ENCODE peak calls at places on chromosomes 5 and 9, in six cellular contexts. P is SK-N-SH, V is K562, Y is GM12878, R is H1, L is HCT116. T is an unnamed sample.

GRCh38 chr9:120555884-120556283 is 24.1 kb downstream of the CDK5RAP2 start:
- DNase-seq in V (no peak), P (no peak), Y (no peak), L (no peak), R (no peak), T (no peak)

GRCh38 chr5:638501-639252 is 26.5 kb downstream of the CEP72 start:
- DNase-seq in Y (no peak), L (no peak), R (no peak), P (no peak), V (no peak), T (no peak)

GRCh38 chr5:88141695-88141979 is 127.0 kb downstream of the TMEM161B start:
- DNase-seq in P (no peak), L (no peak), V (no peak), Y (no peak), R (no peak), T (no peak)

GRCh38 chr5:37668524-37669047 is 171.3 kb downstream of the GDNF start:
- DNase-seq in P (no peak), L (peak; percentile 86), V (peak; percentile 46), R (no peak), Y (no peak), T (peak; percentile 99)

GRCh38 chr5:150066901-150067396 is 19.4 kb downstream of the CSF1R start:
- DNase-seq in L (no peak), V (no peak), Y (no peak), R (no peak), P (no peak), T (no peak)

GRCh38 chr5:95644351-95645042 is 2.1 kb upstream of the RFESD start:
- DNase-seq in V (peak; percentile 51), R (no peak), L (peak; percentile 72), Y (peak; percentile 56), P (peak; percentile 44), T (no peak)

GRCh38 chr5:36690041-36690941 is 83.9 kb downstream of the SLC1A3 start:
- DNase-seq in L (peak; percentile 81), R (peak; percentile 62), Y (peak; percentile 42), V (peak; percentile 82), P (peak; percentile 91), T (peak; percentile 52)

GRCh38 chr5:42217791-42218190 is 205.4 kb upstream of the GHR start:
- DNase-seq in L (no peak), R (no peak), Y (no peak), P (no peak), V (no peak), T (no peak)

GRCh38 chr9:126131066-126132010 is 195.3 kb upstream of the MVB12B start:
- DNase-seq in R (no peak), L (no peak), Y (no peak), P (peak; percentile 1), V (no peak), T (no peak)

GRCh38 chr9:77423841-77424240 is 224.3 kb downstream of the GNA14 start:
- DNase-seq in L (no peak), Y (no peak), V (no peak), R (no peak), P (no peak), T (no peak)

GRCh38 chr5:80082731-80083114 is 47.6 kb downstream of the THBS4 start:
- DNase-seq in V (peak; percentile 86), L (peak; percentile 22), R (peak; percentile 39), Y (no peak), P (peak; percentile 59), T (no peak)

GRCh38 chr5:80054682-80055081 is 19.5 kb downstream of the THBS4 start:
- DNase-seq in Y (no peak), V (no peak), R (no peak), P (no peak), L (no peak), T (no peak)

GRCh38 chr5:23260621-23261020 is 246.8 kb upstream of the PRDM9 start:
- DNase-seq in P (no peak), R (no peak), L (no peak), V (no peak), Y (no peak), T (no peak)
- TF ChIP-seq CTCF in P (no peak), R (no peak), L (no peak), V (no peak), Y (no peak), T (no peak)

GRCh38 chr5:61160497-61160896 is 1.8 kb downstream of the SMIM15 start:
- DNase-seq in P (no peak), L (no peak), R (no peak), V (no peak), Y (no peak), T (no peak)
- TF ChIP-seq POLR2AphosphoS5 in P (no peak), L (no peak), R (no peak), V (no peak), Y (no peak), T (no peak)

DNA sequence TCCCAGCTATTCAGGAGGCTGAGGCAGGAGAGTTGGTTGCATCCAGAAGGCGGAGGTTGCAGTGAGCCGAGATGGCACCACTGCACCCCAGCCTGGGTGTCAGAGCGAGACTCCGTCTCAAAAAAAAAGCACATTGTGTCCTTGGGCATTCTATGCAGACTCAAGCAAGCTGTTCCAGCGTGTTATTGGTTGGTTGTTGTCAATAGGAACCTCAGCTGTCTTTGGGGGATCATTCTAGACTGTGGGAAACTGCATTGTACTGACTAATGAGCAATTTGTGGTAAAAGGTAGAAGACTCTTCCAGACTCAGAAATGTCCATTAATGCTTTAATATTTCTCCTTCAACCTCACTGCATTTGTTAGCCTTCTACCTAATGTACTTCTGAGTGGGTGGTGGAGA is 379.5 kb upstream of the GRAMD2B start:
- DNase-seq in R (no peak), Y (no peak), P (no peak), L (no peak), V (no peak), T (no peak)
- TF ChIP-seq SIN3A in R (no peak), Y (no peak), P (no peak), L (no peak), V (no peak), T (no peak)

DNA sequence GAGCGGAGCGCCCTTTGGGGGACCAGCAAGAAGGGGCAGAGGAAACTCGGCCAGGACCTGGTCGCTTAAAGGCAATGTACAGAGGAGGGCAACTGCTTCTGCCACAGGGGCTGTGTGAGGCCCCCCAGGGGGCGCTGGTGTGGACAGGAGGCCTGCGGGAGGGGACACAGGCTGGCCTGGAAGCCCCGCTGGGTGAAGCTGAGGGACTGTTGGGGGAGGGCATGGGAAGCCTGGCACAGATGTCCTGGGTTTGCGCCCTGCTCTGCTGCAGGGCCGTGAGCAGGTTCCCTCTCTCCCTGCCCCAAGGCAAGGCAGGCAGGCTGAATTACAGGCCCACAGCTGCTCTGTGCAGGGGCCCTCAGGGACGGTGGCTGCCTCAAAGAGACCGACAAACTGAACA is 5.4 kb downstream of the MED22 start:
- DNase-seq in V (no peak), P (peak; percentile 57), L (no peak), R (no peak), Y (no peak), T (no peak)
- TF ChIP-seq CTCF in V (peak; percentile 37), P (peak; percentile 33), L (no peak), R (peak; percentile 21), Y (peak; percentile 5), T (peak; percentile 44)

DNA sequence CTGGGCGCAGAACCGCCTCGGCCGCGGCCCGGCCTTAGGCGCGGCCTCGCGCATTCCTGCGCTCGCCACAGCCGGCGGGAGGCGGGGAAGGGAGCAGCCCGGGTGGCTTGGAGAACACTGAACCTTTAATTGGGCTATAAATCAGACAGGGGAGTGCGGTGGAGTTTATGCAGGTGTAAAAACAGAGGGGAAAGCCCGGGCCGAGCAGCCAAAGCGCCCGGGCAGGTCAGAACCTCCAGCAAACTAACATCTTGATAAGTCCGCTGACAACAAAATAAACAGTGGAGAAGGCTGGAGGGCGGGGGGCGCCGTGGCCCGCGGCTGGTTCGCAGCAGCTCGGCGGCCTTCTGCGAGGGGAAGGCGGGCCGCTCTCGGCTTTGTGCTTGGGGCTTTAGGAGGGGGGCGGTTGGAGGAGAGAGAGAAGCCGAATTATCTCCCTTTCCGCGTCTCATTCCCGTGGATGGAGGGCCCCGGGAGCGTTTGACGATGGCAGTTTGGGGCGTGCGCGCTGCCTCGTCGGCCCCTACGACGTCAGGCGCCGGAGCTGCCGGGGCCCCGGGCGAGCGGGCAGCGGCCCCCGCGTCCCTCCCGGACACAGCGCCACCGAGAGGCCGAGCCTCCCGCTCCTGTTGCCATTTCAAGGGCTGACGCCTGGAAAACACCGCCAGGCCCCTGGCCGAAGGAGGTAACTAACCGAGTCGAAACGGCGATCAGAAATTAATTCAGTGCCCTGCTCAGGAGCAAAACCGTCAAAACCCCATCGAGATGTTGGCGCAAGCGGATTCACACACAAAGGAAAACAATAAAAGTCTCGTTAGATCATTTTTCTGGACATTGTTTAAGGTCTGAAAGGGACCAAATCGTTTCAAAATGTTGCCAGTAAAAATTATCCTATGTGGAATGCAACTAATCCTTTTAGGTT is 11.2 kb downstream of the FOXD1 start:
- DNase-seq in P (peak; percentile 69), V (peak; percentile 68), L (peak; percentile 48), R (no peak), Y (no peak), T (no peak)
- TF ChIP-seq POLR2AphosphoS5 in P (no peak), V (no peak), L (peak; percentile 51), R (no peak), Y (no peak), T (peak; percentile 73)

GRCh38 chr5:135868681-135869080 is 27.0 kb downstream of the IL9 start:
- DNase-seq in Y (no peak), V (no peak), P (no peak), L (no peak), R (no peak), T (no peak)

GRCh38 chr5:135867599-135867998 is 28.0 kb downstream of the IL9 start:
- DNase-seq in R (no peak), Y (no peak), L (no peak), V (no peak), P (no peak), T (no peak)

GRCh38 chr5:135871268-135871895 is 24.3 kb downstream of the IL9 start:
- DNase-seq in V (no peak), L (no peak), Y (no peak), R (no peak), P (no peak), T (no peak)

GRCh38 chr5:135869935-135870334 is 25.7 kb downstream of the IL9 start:
- DNase-seq in L (no peak), Y (no peak), R (no peak), V (no peak), P (no peak), T (no peak)

DNA sequence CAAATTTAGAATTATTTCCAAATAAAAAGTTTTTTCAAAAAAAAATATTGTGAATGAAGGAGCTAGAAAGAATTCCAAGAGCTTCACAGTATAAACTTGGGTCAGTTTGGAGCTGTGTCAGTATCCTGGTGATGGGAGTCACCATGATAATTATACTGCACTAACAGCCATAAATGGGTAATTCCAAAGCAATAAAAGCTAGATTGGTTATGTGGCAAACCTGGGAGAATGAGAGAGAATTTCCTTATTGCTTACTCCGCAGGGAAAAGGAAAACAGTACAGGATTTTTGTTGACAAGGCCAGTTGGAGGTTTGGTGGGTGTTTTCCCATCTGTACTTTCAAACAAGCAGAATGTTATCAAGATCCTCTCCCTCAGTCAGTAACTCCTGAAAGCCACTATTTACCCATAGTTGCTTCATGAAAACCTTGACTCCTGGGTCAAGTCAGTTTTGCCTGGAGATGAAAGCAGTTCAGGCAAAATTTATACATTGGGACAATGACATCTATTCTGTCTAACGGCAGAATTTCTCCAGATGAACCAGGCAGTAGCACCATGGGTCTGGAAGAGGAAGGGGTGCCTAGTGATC is 26.4 kb downstream of the IL9 start:
- DNase-seq in V (no peak), P (no peak), R (no peak), Y (no peak), L (no peak), T (no peak)
- TF ChIP-seq SIN3A in V (no peak), P (no peak), R (no peak), Y (no peak), L (no peak), T (no peak)